ENCODE peak calls at places on chromosomes 11 and 22, in four cellular contexts. J is lower lobe of right lung, I is nucleus accumbens, W is hippocampal formation. T is an unnamed sample.

GRCh38 chr22:24937114-24937513 is 9.4 kb downstream of the LHFPL7 start:
- DNase-seq in W (no peak), J (no peak), I (no peak), T (no peak)

GRCh38 chr11:95514386-95515145 is 275.0 kb downstream of the FAM76B start:
- DNase-seq in J (no peak), I (no peak), W (no peak), T (no peak)

GRCh38 chr11:102256251-102256650 is 61.0 kb upstream of the BIRC3 start:
- DNase-seq in W (no peak), I (no peak), J (no peak), T (no peak)

GRCh38 chr11:85776951-85777602 is 33.9 kb downstream of the SYTL2 start:
- DNase-seq in J (no peak), I (no peak), W (peak; percentile 84), T (no peak)

GRCh38 chr11:4103269-4103668 is 8.7 kb downstream of the RRM1 start:
- DNase-seq in J (no peak), W (no peak), I (no peak), T (no peak)

GRCh38 chr11:11620251-11620965 is 1.4 kb downstream of the GALNT18 start:
- DNase-seq in J (peak; percentile 73), W (no peak), I (no peak), T (no peak)

GRCh38 chr11:60959445-60959844 is 7.5 kb upstream of the SLC15A3 start:
- DNase-seq in I (no peak), J (no peak), W (no peak), T (no peak)

GRCh38 chr11:69552951-69553350 is 71.5 kb downstream of the LINC01488 start:
- DNase-seq in W (no peak), J (peak; percentile 19), I (no peak), T (no peak)

GRCh38 chr11:70437111-70437784 is 38.9 kb downstream of the CTTN start:
- DNase-seq in J (no peak), I (no peak), W (no peak), T (no peak)

GRCh38 chr22:31075961-31076360 is 5.2 kb upstream of the SMTN start:
- DNase-seq in J (peak; percentile 69), I (no peak), W (no peak), T (no peak)

GRCh38 chr11:36056160-36056751 is 112.4 kb downstream of the LDLRAD3 start:
- DNase-seq in I (no peak), W (no peak), J (no peak), T (no peak)

GRCh38 chr11:69641681-69642548 is 959 bp downstream of the CCND1 start:
- DNase-seq in J (no peak), I (no peak), W (no peak), T (no peak)

GRCh38 chr22:30572210-30572609 is 2.3 kb downstream of the GAL3ST1 start:
- DNase-seq in I (no peak), J (no peak), W (no peak), T (no peak)

GRCh38 chr11:96014234-96014633 is 90.3 kb upstream of the MTMR2 start:
- DNase-seq in J (no peak), W (no peak), I (no peak), T (no peak)

GRCh38 chr11:29989181-29989580 is 27.6 kb downstream of the KCNA4 start:
- DNase-seq in J (no peak), I (no peak), W (no peak), T (no peak)

GRCh38 chr22:40553014-40553579 is 83.4 kb downstream of the MRTFA start:
- DNase-seq in I (no peak), J (no peak), W (no peak), T (no peak)

GRCh38 chr22:49502126-49502826 is 325.4 kb downstream of the BRD1 start:
- DNase-seq in J (no peak), W (no peak), I (no peak), T (no peak)

GRCh38 chr11:131652231-131652630 is 281.8 kb downstream of the NTM start:
- DNase-seq in W (no peak), J (no peak), I (no peak), T (no peak)

GRCh38 chr22:43128928-43129424 is 14.2 kb downstream of the MCAT start:
- DNase-seq in W (no peak), I (no peak), J (no peak), T (no peak)

GRCh38 chr11:112886707-112887370 is 74.4 kb upstream of the NCAM1 start:
- DNase-seq in W (no peak), I (no peak), J (no peak), T (no peak)

GRCh38 chr22:32644252-32645100 is 157.0 kb upstream of the TIMP3 start:
- DNase-seq in J (peak; percentile 73), W (no peak), I (no peak), T (no peak)

GRCh38 chr11:79013509-79013908 is 427.3 kb downstream of the TENM4 start:
- DNase-seq in I (no peak), W (no peak), J (no peak), T (no peak)

GRCh38 chr11:70313945-70314344 is 43.5 kb downstream of the PPFIA1 start:
- DNase-seq in W (no peak), J (no peak), I (no peak), T (no peak)

GRCh38 chr11:27473017-27473406 is 422 bp upstream of the LGR4 start:
- DNase-seq in J (no peak), W (no peak), I (no peak), T (no peak)

GRCh38 chr22:50691521-50691920 is 18.9 kb downstream of the SHANK3 start:
- DNase-seq in I (no peak), W (no peak), J (no peak), T (no peak)

GRCh38 chr22:29509815-29510214 is 29.8 kb downstream of the NEFH start:
- DNase-seq in J (no peak), I (no peak), W (no peak), T (no peak)

GRCh38 chr11:96332236-96332761 is 10.7 kb downstream of the MAML2 start:
- DNase-seq in W (no peak), I (no peak), J (no peak), T (no peak)

T was measured in C1 segment of cervical spinal cord.